ENCODE peak calls at places on chromosomes 5 and 9, in six cellular contexts. K is mucosa of gallbladder; E is GM23248; B is NCI-H1092; I is EH; O is stimulated activated naive CD8-positive, alpha-beta T cell treated with anti-CD3 and anti-CD28 coated beads, Interleukin-15, amount 100 ng/mL, for 72 hours. D is an unnamed sample.

GRCh38 chr9:18142964-18143363 is 331.0 kb upstream of the ADAMTSL1 start:
- DNase-seq in B (no peak), E (peak), K (no peak), I (peak), O (no peak), D (peak)

GRCh38 chr5:19001527-19001926 is 986.5 kb downstream of the CDH18 start:
- DNase-seq in O (no peak), K (no peak), E (no peak), B (no peak), I (no peak), D (no peak)

GRCh38 chr9:135010921-135011320 is 76.5 kb upstream of the OLFM1 start:
- DNase-seq in O (no peak), I (no peak), E (no peak), B (peak), K (no peak), D (no peak)

GRCh38 chr9:135886147-135886981 is 21.0 kb downstream of the CAMSAP1 start:
- DNase-seq in K (no peak), E (no peak), O (no peak), B (no peak), I (no peak), D (no peak)

GRCh38 chr5:154288145-154288544 is 97.6 kb downstream of the GALNT10 start:
- DNase-seq in B (no peak), O (no peak), I (peak), E (peak), K (peak), D (no peak)

GRCh38 chr9:33850677-33851076 is 33.7 kb downstream of the UBE2R2 start:
- DNase-seq in E (no peak), K (no peak), B (no peak), I (no peak), O (no peak), D (no peak)

GRCh38 chr9:7967093-7967827 is 167.7 kb upstream of the DMAC1 start:
- DNase-seq in O (no peak), B (no peak), E (no peak), I (no peak), K (no peak), D (no peak)

GRCh38 chr5:159873680-159874079 is 42.6 kb upstream of the ADRA1B start:
- DNase-seq in I (peak), E (peak), B (no peak), K (no peak), O (no peak), D (peak)

GRCh38 chr9:115104908-115105307 is 13.0 kb downstream of the TNC start:
- DNase-seq in B (no peak), E (peak), I (peak), K (no peak), O (no peak), D (peak)

GRCh38 chr9:76868897-76869296 is 37.0 kb downstream of the PRUNE2 start:
- DNase-seq in E (peak), B (no peak), K (no peak), I (no peak), O (no peak), D (peak)

GRCh38 chr9:123073991-123074422 is 40.5 kb downstream of the GPR21 start:
- DNase-seq in B (no peak), I (peak), E (peak), O (no peak), K (no peak), D (peak)

GRCh38 chr9:134327671-134328231 is 1.5 kb downstream of the RXRA start:
- DNase-seq in B (no peak), I (no peak), K (no peak), E (peak), O (no peak), D (no peak)

GRCh38 chr5:65480306-65480865 is 1.3 kb downstream of the ADAMTS6 start:
- DNase-seq in I (peak), B (peak), O (peak), K (peak), E (peak), D (peak)

GRCh38 chr5:4207456-4207855 is 611.8 kb downstream of the IRX1 start:
- DNase-seq in O (no peak), K (peak), B (no peak), I (no peak), E (no peak), D (no peak)

GRCh38 chr9:78298046-78298511 is 1.2 kb downstream of the PSAT1 start:
- DNase-seq in O (no peak), K (no peak), E (peak), I (peak), B (no peak), D (peak)

GRCh38 chr5:151006704-151007334 is 13.6 kb upstream of the GPX3 start:
- DNase-seq in E (no peak), I (no peak), O (no peak), B (no peak), K (no peak), D (no peak)

GRCh38 chr5:56814963-56815656 is at the start of gene MAP3K1:
- DNase-seq in O (peak), I (peak), K (peak), E (peak), B (peak), D (peak)

GRCh38 chr5:93359296-93359957 is 221.6 kb downstream of the NR2F1-AS1 start:
- DNase-seq in K (peak), O (no peak), E (peak), B (no peak), I (peak), D (peak)

GRCh38 chr9:107486674-107487520 is 2.7 kb downstream of the KLF4 start:
- DNase-seq in K (no peak), O (no peak), B (no peak), E (peak), I (no peak), D (no peak)

GRCh38 chr5:82244854-82245635 is 33.1 kb downstream of the RPS23 start:
- DNase-seq in I (no peak), O (no peak), E (peak), K (no peak), B (no peak), D (no peak)

GRCh38 chr5:135193213-135194125 is 159.4 kb upstream of the PITX1 start:
- DNase-seq in B (no peak), O (no peak), I (peak), K (no peak), E (peak), D (peak)

GRCh38 chr9:4964540-4964939 is 20.5 kb upstream of the JAK2 start:
- DNase-seq in K (no peak), I (no peak), E (peak), B (no peak), O (no peak), D (no peak)

GRCh38 chr9:13791816-13792215 is 512.3 kb upstream of the MPDZ start:
- DNase-seq in E (no peak), K (no peak), B (no peak), I (no peak), O (no peak), D (no peak)

GRCh38 chr5:68884893-68885292 is 208.9 kb upstream of the SLC30A5 start:
- DNase-seq in K (no peak), E (no peak), O (no peak), B (no peak), I (peak), D (peak)

GRCh38 chr5:62935660-62936059 is 357.0 kb downstream of the LRRC70 start:
- DNase-seq in E (no peak), K (no peak), I (no peak), O (no peak), B (no peak), D (no peak)

D was measured in M059J.